ENCODE peak calls at places on chromosomes 3 and 15, in four cellular contexts. H is Peyer's patch, R is neural crest cell, O is BJ. D is an unnamed sample.

GRCh38 chr15:98896802-98897732 is 110.5 kb downstream of the PGPEP1L start:
- DNase-seq in R (no peak), O (peak), H (no peak), D (no peak)

GRCh38 chr3:150410311-150411105 is 2.4 kb downstream of the TSC22D2 start:
- DNase-seq in H (peak), O (no peak), R (peak), D (no peak)

GRCh38 chr3:33488246-33488645 is 48.0 kb upstream of the UBP1 start:
- DNase-seq in O (no peak), H (no peak), R (no peak), D (no peak)

GRCh38 chr3:10008588-10009344 is 17.5 kb upstream of the FANCD2 start:
- DNase-seq in O (no peak), R (peak), H (peak), D (no peak)

GRCh38 chr3:122458992-122459391 is 43.1 kb upstream of the WDR5B start:
- DNase-seq in O (peak), H (no peak), R (no peak), D (no peak)

GRCh38 chr3:79845546-79845945 is 77.7 kb upstream of the ROBO1 start:
- DNase-seq in R (no peak), O (no peak), H (no peak), D (no peak)

GRCh38 chr3:133301194-133301593 is 98.7 kb upstream of the BFSP2 start:
- DNase-seq in H (no peak), R (no peak), O (peak), D (no peak)

GRCh38 chr3:135231646-135232625 is 436.9 kb downstream of the EPHB1 start:
- DNase-seq in R (no peak), O (no peak), H (no peak), D (no peak)

GRCh38 chr3:157618075-157618760 is 115.0 kb upstream of the VEPH1 start:
- DNase-seq in R (no peak), O (peak), H (no peak), D (peak)
- TF ChIP-seq CTCF in R (peak), O (peak), H (peak), D (peak)

DNA sequence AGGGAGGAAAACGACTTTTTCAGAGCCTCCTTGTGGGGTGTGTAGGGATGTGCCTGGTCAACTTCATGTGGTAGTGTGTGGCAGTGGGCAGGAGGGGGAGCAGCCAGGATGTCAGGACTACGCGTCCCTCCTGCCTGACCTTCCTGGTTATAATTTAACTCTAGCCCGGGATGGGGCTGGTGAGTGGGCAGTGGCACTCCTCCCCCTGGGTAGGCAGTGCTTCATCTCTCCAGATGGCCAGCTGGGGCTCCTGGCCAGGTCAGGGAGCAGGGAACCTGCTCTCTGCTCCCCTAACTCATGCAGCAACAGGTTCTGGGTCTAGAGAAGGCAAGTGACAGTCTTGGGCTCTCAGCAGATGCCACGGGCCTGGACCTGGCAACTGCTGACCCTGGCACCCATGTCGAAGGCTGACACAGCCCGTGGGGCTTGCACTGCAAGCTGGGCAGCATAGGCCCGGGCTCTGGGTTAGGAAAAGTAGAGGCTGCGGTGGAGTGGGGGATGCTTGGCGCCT is 2.6 kb downstream of the ITIH4 start:
- DNase-seq in R (no peak), O (no peak), H (no peak), D (no peak)
- TF ChIP-seq CTCF in R (no peak), O (no peak), H (no peak), D (no peak)

DNA sequence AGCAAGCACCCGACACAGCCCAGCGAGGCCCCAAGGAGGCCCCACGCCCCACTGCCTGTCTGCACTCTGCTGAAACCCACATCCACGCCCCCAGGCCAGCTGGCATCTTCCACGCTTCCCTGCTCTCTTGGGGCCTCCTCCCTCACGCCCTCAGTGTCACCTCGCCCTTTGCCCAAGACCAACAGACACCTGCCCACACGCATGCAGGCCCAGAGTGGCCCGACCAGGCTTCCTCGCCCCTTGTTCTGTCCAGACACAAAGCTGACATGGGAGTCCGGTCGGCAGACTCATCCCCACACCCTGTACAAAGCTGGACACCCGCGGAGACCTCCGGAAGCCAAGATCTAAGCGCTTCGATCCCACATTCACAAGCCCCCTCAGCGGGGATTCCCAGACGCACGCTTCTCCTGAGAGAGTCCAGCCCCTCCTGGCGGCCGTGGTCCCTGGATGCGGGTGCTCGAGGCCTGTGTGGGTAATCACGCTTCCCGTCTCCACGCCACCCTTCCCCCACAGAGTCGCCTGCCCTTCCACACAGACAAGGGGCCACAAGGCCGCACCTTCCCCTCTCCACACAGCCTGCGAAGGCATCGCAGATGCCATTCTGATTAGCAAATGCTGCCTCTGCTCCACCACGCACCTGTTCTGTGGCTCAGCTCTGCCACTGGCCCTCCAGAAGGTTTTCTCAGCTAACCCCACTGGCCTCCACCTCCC is 176.6 kb downstream of the XXYLT1 start:
- DNase-seq in R (no peak), O (no peak), H (no peak), D (no peak)
- TF ChIP-seq CTCF in R (no peak), O (no peak), H (no peak), D (no peak)

GRCh38 chr15:67700023-67700422 is 125.3 kb upstream of the SKOR1 start:
- DNase-seq in R (no peak), H (no peak), O (peak), D (no peak)
- TF ChIP-seq CTCF in R (no peak), H (no peak), O (no peak), D (no peak)

DNA sequence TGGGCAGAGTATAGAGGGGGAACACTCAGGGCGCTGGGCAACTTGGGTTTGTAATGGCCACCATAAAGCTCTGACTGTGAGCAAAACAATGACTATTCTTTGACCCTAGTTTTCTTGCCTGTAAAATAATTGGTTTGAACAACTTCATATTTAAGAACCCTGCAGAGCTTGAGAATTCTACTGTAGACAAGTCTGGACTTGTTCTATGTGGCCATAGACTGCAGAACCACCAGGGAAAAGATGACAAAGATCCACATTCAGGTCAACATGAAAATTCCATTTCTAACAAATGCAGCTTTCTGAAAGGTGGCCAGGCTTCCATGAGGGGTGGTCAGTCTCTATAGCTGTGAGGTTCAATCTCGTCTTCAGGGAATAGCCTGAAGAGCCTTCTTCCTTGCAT is 239.4 kb upstream of the LRRN1 start:
- DNase-seq in H (no peak), R (no peak), O (no peak), D (no peak)
- TF ChIP-seq CTCF in H (no peak), R (no peak), O (no peak), D (no peak)

D was measured in D721Med.